ENCODE peak calls at places on chromosomes 6 and 20, in seven cellular contexts. F is amniotic stem cell; O is GM12865; G is cardiac muscle cell; J is iris pigment epithelial cell; A is stimulated activated CD4-positive, alpha-beta T cell treated with anti-CD3 and anti-CD28 coated beads, Interleukin-2, amount 100 ng/mL, for 48 hours; L is GM12878. N is an unnamed sample.

GRCh38 chr6:119256978-119257462 is 92.5 kb downstream of the MAN1A1 start:
- DNase-seq in A (no peak), L (no peak), J (no peak), F (no peak), O (no peak), G (no peak), N (no peak)

GRCh38 chr6:36340341-36340670 is 3.6 kb upstream of the BNIP5 start:
- DNase-seq in F (no peak), G (no peak), O (no peak), A (no peak), J (no peak), L (no peak), N (no peak)

GRCh38 chr6:80547827-80548226 is 441.4 kb downstream of the BCKDHB start:
- DNase-seq in L (no peak), J (peak), F (peak), G (peak), O (no peak), A (no peak), N (no peak)

GRCh38 chr6:5219292-5219691 is 41.5 kb downstream of the LYRM4 start:
- DNase-seq in J (no peak), G (no peak), L (no peak), F (peak), A (no peak), O (no peak), N (no peak)

GRCh38 chr6:16800942-16801341 is 39.7 kb upstream of the ATXN1 start:
- DNase-seq in A (no peak), F (no peak), O (no peak), J (peak), L (no peak), G (peak), N (no peak)

GRCh38 chr6:110884321-110884720 is 9.7 kb downstream of the AMD1 start:
- DNase-seq in J (no peak), O (no peak), G (no peak), L (no peak), F (no peak), A (no peak), N (no peak)

GRCh38 chr6:122476131-122476530 is 4.5 kb upstream of the SERINC1 start:
- DNase-seq in J (peak), G (peak), O (no peak), L (no peak), F (no peak), A (no peak), N (no peak)

GRCh38 chr6:106560966-106561740 is 68.1 kb downstream of the RTN4IP1 start:
- DNase-seq in G (peak), A (no peak), J (peak), L (no peak), F (no peak), O (no peak), N (no peak)

GRCh38 chr6:119627908-119628669 is 278.5 kb upstream of the MAN1A1 start:
- DNase-seq in A (no peak), O (no peak), L (no peak), J (no peak), G (peak), F (no peak), N (no peak)

GRCh38 chr20:22672191-22672590 is 87.8 kb upstream of the FOXA2 start:
- DNase-seq in O (no peak), A (no peak), G (no peak), F (no peak), J (no peak), L (no peak), N (no peak)

GRCh38 chr20:33332905-33333456 is 50.0 kb downstream of the BPIFB1 start:
- DNase-seq in G (no peak), A (no peak), O (no peak), J (no peak), F (no peak), L (no peak), N (no peak)

GRCh38 chr20:30816182-30816645 is 441.2 kb upstream of the DEFB115 start:
- DNase-seq in J (no peak), G (peak), A (no peak), L (no peak), F (no peak), O (no peak), N (no peak)

GRCh38 chr6:47663462-47664216 is 34.7 kb upstream of the ADGRF4 start:
- DNase-seq in F (no peak), L (no peak), A (no peak), O (no peak), G (no peak), J (no peak), N (no peak)

GRCh38 chr20:63456429-63457284 is 15.8 kb downstream of the KCNQ2 start:
- DNase-seq in F (no peak), G (peak), L (no peak), A (no peak), O (no peak), J (no peak), N (no peak)

GRCh38 chr6:166942393-166943168 is 13.8 kb downstream of the RNASET2 start:
- DNase-seq in F (no peak), A (peak), J (peak), O (no peak), G (peak), L (no peak), N (no peak)

GRCh38 chr6:154805288-154805911 is 72.2 kb downstream of the SCAF8 start:
- DNase-seq in G (peak), O (peak), J (peak), A (no peak), F (no peak), L (no peak), N (no peak)

N was measured in stimulated activated effector memory CD8-positive, alpha-beta T cell treated with anti-CD3 and anti-CD28 coated beads, Interleukin-12 subunit alpha, Interleukin-12 subunit beta, amount 100 ng/mL, for 72 hours.